ENCODE peak calls at places on chromosomes 6 and 20, in nine cellular contexts. R, G, O, U, N, D, B, Y and C are unnamed samples. For H3K9me3, the result is how much of the 10 kb centered on the place peaks cover.

GRCh38 chr20:25294459-25295385 is 46.8 kb downstream of the PYGB start:
- DNase-seq in O (no peak), B (peak), Y (peak), R (peak), G (peak), D (no peak), U (peak), N (no peak), C (peak)

GRCh38 chr6:2026133-2026532 is 219.3 kb downstream of the GMDS start:
- DNase-seq in G (no peak), O (no peak), U (no peak), R (peak), Y (no peak), B (no peak), D (no peak), N (no peak), C (no peak)

GRCh38 chr6:21079468-21080048 is 514.0 kb upstream of the SOX4 start:
- DNase-seq in G (peak), R (peak), N (no peak), B (no peak), D (no peak), U (no peak), O (no peak), Y (no peak), C (no peak)

GRCh38 chr20:62065669-62066338 is at the start of gene TAF4:
- DNase-seq in O (peak), B (peak), D (peak), G (peak), Y (peak), R (peak), N (peak), U (peak), C (peak)

GRCh38 chr6:16669227-16669626 is 92.0 kb downstream of the ATXN1 start:
- DNase-seq in U (peak), D (no peak), Y (peak), B (no peak), R (peak), O (no peak), G (no peak), N (no peak), C (no peak)

GRCh38 chr20:31707994-31708744 is 14.5 kb downstream of the BCL2L1 start:
- DNase-seq in B (peak), G (peak), R (no peak), U (no peak), Y (peak), N (peak), O (no peak), D (peak), C (peak)

GRCh38 chr6:74250161-74250560 is 554.2 kb downstream of the CD109 start:
- DNase-seq in Y (no peak), G (no peak), N (no peak), D (no peak), O (no peak), U (no peak), B (no peak), R (peak), C (no peak)

GRCh38 chr6:29797120-29797519 is 30.5 kb upstream of the HLA-G start:
- DNase-seq in R (peak), B (no peak), Y (no peak), N (no peak), G (no peak), O (no peak), U (no peak), D (no peak), C (no peak)

GRCh38 chr20:59670786-59671492 is 66.6 kb downstream of the PHACTR3 start:
- DNase-seq in R (no peak), B (no peak), Y (no peak), N (no peak), U (no peak), D (no peak), G (no peak), O (peak), C (no peak)

GRCh38 chr6:31820051-31820389 is 4.7 kb downstream of the HSPA1A start:
- DNase-seq in Y (no peak), O (no peak), R (no peak), U (no peak), G (no peak), D (no peak), B (no peak), N (no peak), C (no peak)

GRCh38 chr6:7624781-7625710 is 35.0 kb downstream of the SNRNP48 start:
- DNase-seq in N (no peak), B (no peak), U (no peak), Y (no peak), R (no peak), O (no peak), D (no peak), G (no peak), C (no peak)

GRCh38 chr6:16823700-16824352 is 62.6 kb upstream of the ATXN1 start:
- DNase-seq in O (no peak), G (no peak), B (no peak), Y (no peak), N (no peak), U (no peak), R (no peak), D (no peak), C (no peak)

GRCh38 chr20:5928831-5929715 is 21.3 kb downstream of the TRMT6 start:
- DNase-seq in N (no peak), U (no peak), G (no peak), O (no peak), D (no peak), R (no peak), B (no peak), Y (no peak), C (no peak)

GRCh38 chr20:45010399-45010828 is 44.1 kb downstream of the STK4 start:
- DNase-seq in B (no peak), N (no peak), R (peak), G (no peak), D (no peak), U (no peak), O (no peak), Y (no peak), C (no peak)

GRCh38 chr20:17735206-17735804 is 35.5 kb downstream of the BANF2 start:
- DNase-seq in O (no peak), R (peak), B (no peak), N (no peak), U (no peak), Y (no peak), D (no peak), G (no peak), C (peak)

GRCh38 chr6:4355241-4355640 is 219.9 kb upstream of the ECI2 start:
- DNase-seq in D (no peak), O (no peak), B (no peak), U (no peak), Y (peak), N (no peak), R (peak), G (no peak), C (no peak)

GRCh38 chr6:164756142-164756541 is 553.3 kb downstream of the C6orf118 start:
- DNase-seq in U (no peak), N (no peak), O (no peak), Y (no peak), R (peak), B (no peak), G (no peak), D (no peak), C (no peak)

GRCh38 chr6:16921399-16922110 is 160.3 kb upstream of the ATXN1 start:
- DNase-seq in R (no peak), U (no peak), G (no peak), B (no peak), D (no peak), Y (no peak), O (no peak), N (no peak), C (no peak)

GRCh38 chr6:111952821-111953535 is 79.7 kb upstream of the FYN start:
- DNase-seq in U (no peak), B (no peak), N (no peak), O (no peak), R (no peak), D (no peak), Y (no peak), G (no peak), C (no peak)

GRCh38 chr20:1672728-1673127 is 15.1 kb upstream of the SIRPG start:
- DNase-seq in Y (no peak), U (no peak), N (no peak), D (no peak), B (no peak), O (no peak), G (no peak), R (no peak), C (no peak)

GRCh38 chr6:42306439-42307140 is 88.9 kb upstream of the MRPS10 start:
- DNase-seq in U (no peak), N (peak), Y (no peak), R (no peak), B (no peak), G (peak), O (no peak), D (no peak), C (peak)

GRCh38 chr20:44217342-44218092 is 6.9 kb upstream of the OSER1 start:
- DNase-seq in Y (peak), G (peak), D (peak), O (peak), N (peak), B (peak), U (peak), R (peak), C (peak)

GRCh38 chr6:18101271-18101670 is 21.2 kb downstream of the NHLRC1 start:
- DNase-seq in B (no peak), Y (no peak), U (no peak), D (no peak), R (peak), O (no peak), N (no peak), G (no peak), C (no peak)

GRCh38 chr20:50061151-50062005 is 51.6 kb downstream of the UBE2V1 start:
- DNase-seq in O (no peak), B (no peak), N (no peak), R (no peak), U (no peak), D (no peak), Y (no peak), G (peak), C (no peak)

GRCh38 chr6:79630883-79631799 is at the start of gene SH3BGRL2:
- DNase-seq in Y (peak), G (peak), N (peak), R (peak), U (no peak), D (peak), O (peak), B (peak), C (peak)

GRCh38 chr6:27442932-27443331 is 30.0 kb downstream of the ZNF184 start:
- DNase-seq in B (no peak), O (no peak), U (no peak), N (no peak), G (no peak), R (no peak), Y (no peak), D (no peak), C (no peak)
- H3K9me3 ChIP-seq in B (under half), O (under half), U (under half), N (under half), G (under half), R (under half), Y (under half), D (under half), C (under half)

GRCh38 chr20:39479196-39479810 is 517.2 kb downstream of the DHX35 start:
- DNase-seq in N (no peak), B (no peak), D (no peak), O (no peak), Y (no peak), G (no peak), U (no peak), R (no peak), C (no peak)
- H3K9me3 ChIP-seq in N (under half), B (under half), D (under half), O (under half), Y (under half), G (under half), U (under half), R (under half), C (under half)

GRCh38 chr6:160596433-160596832 is 67.6 kb downstream of the LPA start:
- DNase-seq in N (no peak), G (no peak), D (no peak), B (no peak), U (no peak), Y (no peak), R (no peak), O (no peak), C (no peak)
- H3K9me3 ChIP-seq in N (under half), G (under half), D (under half), B (under half), U (under half), Y (under half), R (under half), O (under half), C (under half)

GRCh38 chr6:27542485-27542884 is 69.6 kb upstream of the ZNF184 start:
- DNase-seq in G (no peak), U (no peak), D (no peak), O (no peak), R (no peak), N (no peak), B (no peak), Y (no peak), C (no peak)

GRCh38 chr6:27545271-27546046 is 72.6 kb upstream of the ZNF184 start:
- DNase-seq in Y (no peak), G (peak), N (peak), O (no peak), D (no peak), U (no peak), R (peak), B (no peak), C (no peak)

GRCh38 chr6:27544612-27545260 is 71.8 kb upstream of the ZNF184 start:
- DNase-seq in G (no peak), O (no peak), R (no peak), Y (no peak), U (no peak), D (no peak), N (no peak), B (no peak), C (no peak)

GRCh38 chr6:27547157-27548075 is 74.5 kb upstream of the ZNF184 start:
- DNase-seq in U (no peak), G (peak), D (no peak), Y (no peak), R (peak), B (no peak), O (no peak), N (no peak), C (no peak)

GRCh38 chr6:27546522-27546921 is 73.6 kb upstream of the ZNF184 start:
- DNase-seq in R (no peak), D (no peak), U (no peak), B (no peak), Y (no peak), N (no peak), O (no peak), G (no peak), C (no peak)
- H3K9me3 ChIP-seq in R (under half), D (under half), U (under half), B (under half), Y (under half), N (under half), O (under half), G (under half), C (under half)